ENCODE peak calls at places on chromosomes 11 and 22, in six cellular contexts. J, P, T, D, Q and U are unnamed samples.
A peak's percentile ranks its signal among the peaks of the same experiment; 100 is the strongest.

GRCh38 chr11:69443138-69443967 is 38.1 kb upstream of the LINC01488 start:
- DNase-seq in D (peak; percentile 89), P (peak; percentile 96), J (peak; percentile 62), Q (peak; percentile 90), T (peak; percentile 89), U (peak; percentile 71)

GRCh38 chr11:77884186-77884828 is 63.4 kb downstream of the AAMDC start:
- DNase-seq in Q (peak; percentile 58), T (no peak), J (no peak), P (peak; percentile 84), D (no peak), U (no peak)

GRCh38 chr11:44817207-44817944 is 90.6 kb downstream of the TSPAN18 start:
- DNase-seq in D (no peak), T (no peak), J (no peak), P (peak; percentile 58), Q (peak; percentile 57), U (no peak)

GRCh38 chr11:109071712-109072524 is 350.1 kb upstream of the C11orf87 start:
- DNase-seq in Q (peak; percentile 45), T (no peak), D (no peak), P (peak; percentile 62), J (peak; percentile 44), U (no peak)

GRCh38 chr11:129695543-129696308 is 119.9 kb upstream of the TMEM45B start:
- DNase-seq in Q (no peak), P (peak; percentile 60), T (peak; percentile 80), D (peak; percentile 80), J (no peak), U (peak; percentile 78)

GRCh38 chr11:31645747-31646146 is 136.2 kb downstream of the ELP4 start:
- DNase-seq in D (no peak), Q (peak; percentile 54), J (no peak), P (peak; percentile 61), T (no peak), U (no peak)

GRCh38 chr22:50219800-50220602 is 19.2 kb downstream of the SELENOO start:
- DNase-seq in D (no peak), Q (no peak), P (no peak), J (no peak), T (no peak), U (no peak)

GRCh38 chr11:101127699-101128570 is 1.7 kb downstream of the PGR start:
- DNase-seq in D (peak; percentile 28), J (no peak), T (peak; percentile 24), Q (no peak), P (no peak), U (peak; percentile 18)

GRCh38 chr22:20084547-20085413 is 4.7 kb downstream of the DGCR8 start:
- DNase-seq in J (peak; percentile 28), T (peak; percentile 49), D (no peak), P (no peak), Q (no peak), U (peak; percentile 37)

GRCh38 chr11:102407901-102408300 is 44.7 kb downstream of the TMEM123 start:
- DNase-seq in T (no peak), D (no peak), P (no peak), Q (no peak), J (no peak), U (no peak)

GRCh38 chr11:113833151-113833550 is 42.2 kb downstream of the USP28 start:
- DNase-seq in D (no peak), J (no peak), Q (no peak), P (no peak), T (no peak), U (no peak)

GRCh38 chr11:75427181-75427580 is 5.8 kb downstream of the KLHL35 start:
- DNase-seq in D (no peak), T (no peak), J (no peak), P (no peak), Q (no peak), U (no peak)

GRCh38 chr11:108766596-108767173 is 101.8 kb downstream of the DDX10 start:
- DNase-seq in T (no peak), P (no peak), J (no peak), Q (no peak), D (no peak), U (no peak)

GRCh38 chr11:69378303-69379141 is 84.6 kb downstream of the MYEOV start:
- DNase-seq in P (no peak), Q (no peak), J (no peak), D (peak; percentile 8), T (no peak), U (no peak)

GRCh38 chr22:22705328-22706100 is 61.1 kb downstream of the GGTLC2 start:
- DNase-seq in Q (no peak), D (no peak), T (no peak), J (no peak), P (no peak), U (no peak)

GRCh38 chr22:24424001-24424900 is 3.1 kb upstream of the ADORA2A start:
- DNase-seq in J (no peak), D (no peak), P (no peak), Q (no peak), T (no peak), U (no peak)

GRCh38 chr11:128061321-128061871 is 526.0 kb downstream of the ETS1 start:
- DNase-seq in P (no peak), D (no peak), Q (no peak), T (no peak), J (no peak), U (no peak)

GRCh38 chr11:113177596-113178115 is 136.7 kb upstream of the TTC12 start:
- DNase-seq in Q (no peak), J (no peak), D (no peak), P (no peak), T (no peak), U (no peak)

GRCh38 chr11:66011785-66012303 is at the start of gene CST6:
- DNase-seq in Q (no peak), D (no peak), T (no peak), J (no peak), P (no peak), U (no peak)